ENCODE peak calls at places on chromosome 15, in ten cellular contexts. One of them, this sample, is unnamed.

GRCh38 chr15:67146875-67147381 is 81.5 kb downstream of the SMAD3 start:
- DNase-seq in BE2C: no peak
- DNase-seq in cardiac muscle cell: no peak
- DNase-seq in GM12865: no peak
- DNase-seq in endothelial cell of umbilical vein: peak
- DNase-seq in fibroblast of villous mesenchyme: peak
- DNase-seq in cardiac fibroblast: peak
- DNase-seq in heart left ventricle: peak
- DNase-seq in fibroblast of pulmonary artery: peak
- DNase-seq in body of pancreas: no peak
- DNase-seq in this sample: peak

GRCh38 chr15:93141373-93141790 is 52.4 kb upstream of the RGMA start:
- DNase-seq in BE2C: no peak
- DNase-seq in cardiac muscle cell: no peak
- DNase-seq in GM12865: peak
- DNase-seq in endothelial cell of umbilical vein: no peak
- DNase-seq in fibroblast of villous mesenchyme: no peak
- DNase-seq in cardiac fibroblast: no peak
- DNase-seq in heart left ventricle: no peak
- DNase-seq in fibroblast of pulmonary artery: no peak
- DNase-seq in body of pancreas: no peak
- DNase-seq in this sample: no peak

GRCh38 chr15:25329685-25330084 is 109.1 kb downstream of the UBE3A start:
- DNase-seq in BE2C: no peak
- DNase-seq in cardiac muscle cell: no peak
- DNase-seq in GM12865: no peak
- DNase-seq in endothelial cell of umbilical vein: no peak
- DNase-seq in fibroblast of villous mesenchyme: no peak
- DNase-seq in cardiac fibroblast: no peak
- DNase-seq in heart left ventricle: no peak
- DNase-seq in fibroblast of pulmonary artery: no peak
- DNase-seq in body of pancreas: no peak
- DNase-seq in this sample: no peak

GRCh38 chr15:90184119-90184785 is 16.9 kb upstream of the SEMA4B start:
- DNase-seq in BE2C: no peak
- DNase-seq in cardiac muscle cell: peak
- DNase-seq in GM12865: peak
- DNase-seq in endothelial cell of umbilical vein: no peak
- DNase-seq in fibroblast of villous mesenchyme: peak
- DNase-seq in cardiac fibroblast: peak
- DNase-seq in heart left ventricle: peak
- DNase-seq in fibroblast of pulmonary artery: peak
- DNase-seq in body of pancreas: peak
- DNase-seq in this sample: peak

GRCh38 chr15:62950455-62950854 is 92.1 kb upstream of the TPM1 start:
- DNase-seq in BE2C: no peak
- DNase-seq in cardiac muscle cell: no peak
- DNase-seq in GM12865: no peak
- DNase-seq in endothelial cell of umbilical vein: no peak
- DNase-seq in fibroblast of villous mesenchyme: no peak
- DNase-seq in cardiac fibroblast: no peak
- DNase-seq in heart left ventricle: no peak
- DNase-seq in fibroblast of pulmonary artery: no peak
- DNase-seq in body of pancreas: no peak
- DNase-seq in this sample: no peak

GRCh38 chr15:39213385-39213840 is 367.5 kb upstream of the THBS1 start:
- DNase-seq in BE2C: no peak
- DNase-seq in cardiac muscle cell: peak
- DNase-seq in GM12865: no peak
- DNase-seq in endothelial cell of umbilical vein: no peak
- DNase-seq in fibroblast of villous mesenchyme: peak
- DNase-seq in cardiac fibroblast: peak
- DNase-seq in heart left ventricle: peak
- DNase-seq in fibroblast of pulmonary artery: peak
- DNase-seq in body of pancreas: peak
- DNase-seq in this sample: peak

GRCh38 chr15:25741253-25741575 is 121.9 kb downstream of the ATP10A start:
- DNase-seq in BE2C: no peak
- DNase-seq in cardiac muscle cell: no peak
- DNase-seq in GM12865: peak
- DNase-seq in endothelial cell of umbilical vein: no peak
- DNase-seq in fibroblast of villous mesenchyme: no peak
- DNase-seq in cardiac fibroblast: no peak
- DNase-seq in heart left ventricle: no peak
- DNase-seq in fibroblast of pulmonary artery: no peak
- DNase-seq in body of pancreas: no peak
- DNase-seq in this sample: no peak

GRCh38 chr15:66774001-66774814 is 72.2 kb downstream of the SMAD6 start:
- DNase-seq in BE2C: peak
- DNase-seq in cardiac muscle cell: peak
- DNase-seq in GM12865: peak
- DNase-seq in endothelial cell of umbilical vein: peak
- DNase-seq in fibroblast of villous mesenchyme: peak
- DNase-seq in cardiac fibroblast: peak
- DNase-seq in heart left ventricle: peak
- DNase-seq in fibroblast of pulmonary artery: peak
- DNase-seq in body of pancreas: peak
- DNase-seq in this sample: peak

GRCh38 chr15:68808091-68808490 is 12.6 kb downstream of the ANP32A start:
- DNase-seq in BE2C: no peak
- DNase-seq in cardiac muscle cell: no peak
- DNase-seq in GM12865: no peak
- DNase-seq in endothelial cell of umbilical vein: no peak
- DNase-seq in fibroblast of villous mesenchyme: no peak
- DNase-seq in cardiac fibroblast: no peak
- DNase-seq in heart left ventricle: no peak
- DNase-seq in fibroblast of pulmonary artery: no peak
- DNase-seq in body of pancreas: no peak
- DNase-seq in this sample: no peak

GRCh38 chr15:44075535-44075934 is 119.5 kb downstream of the FRMD5 start:
- DNase-seq in BE2C: no peak
- DNase-seq in cardiac muscle cell: no peak
- DNase-seq in GM12865: no peak
- DNase-seq in endothelial cell of umbilical vein: no peak
- DNase-seq in fibroblast of villous mesenchyme: no peak
- DNase-seq in cardiac fibroblast: peak
- DNase-seq in heart left ventricle: no peak
- DNase-seq in fibroblast of pulmonary artery: peak
- DNase-seq in body of pancreas: no peak
- DNase-seq in this sample: no peak

GRCh38 chr15:90585863-90586262 is 56.1 kb downstream of the CRTC3 start:
- DNase-seq in BE2C: no peak
- DNase-seq in cardiac muscle cell: no peak
- DNase-seq in GM12865: no peak
- DNase-seq in endothelial cell of umbilical vein: no peak
- DNase-seq in fibroblast of villous mesenchyme: peak
- DNase-seq in cardiac fibroblast: peak
- DNase-seq in heart left ventricle: no peak
- DNase-seq in fibroblast of pulmonary artery: peak
- DNase-seq in body of pancreas: no peak
- DNase-seq in this sample: peak

GRCh38 chr15:90749754-90750153 is 32.6 kb downstream of the BLM start:
- DNase-seq in BE2C: no peak
- DNase-seq in cardiac muscle cell: no peak
- DNase-seq in GM12865: peak
- DNase-seq in endothelial cell of umbilical vein: no peak
- DNase-seq in fibroblast of villous mesenchyme: no peak
- DNase-seq in cardiac fibroblast: no peak
- DNase-seq in heart left ventricle: no peak
- DNase-seq in fibroblast of pulmonary artery: no peak
- DNase-seq in body of pancreas: no peak
- DNase-seq in this sample: no peak

DNA sequence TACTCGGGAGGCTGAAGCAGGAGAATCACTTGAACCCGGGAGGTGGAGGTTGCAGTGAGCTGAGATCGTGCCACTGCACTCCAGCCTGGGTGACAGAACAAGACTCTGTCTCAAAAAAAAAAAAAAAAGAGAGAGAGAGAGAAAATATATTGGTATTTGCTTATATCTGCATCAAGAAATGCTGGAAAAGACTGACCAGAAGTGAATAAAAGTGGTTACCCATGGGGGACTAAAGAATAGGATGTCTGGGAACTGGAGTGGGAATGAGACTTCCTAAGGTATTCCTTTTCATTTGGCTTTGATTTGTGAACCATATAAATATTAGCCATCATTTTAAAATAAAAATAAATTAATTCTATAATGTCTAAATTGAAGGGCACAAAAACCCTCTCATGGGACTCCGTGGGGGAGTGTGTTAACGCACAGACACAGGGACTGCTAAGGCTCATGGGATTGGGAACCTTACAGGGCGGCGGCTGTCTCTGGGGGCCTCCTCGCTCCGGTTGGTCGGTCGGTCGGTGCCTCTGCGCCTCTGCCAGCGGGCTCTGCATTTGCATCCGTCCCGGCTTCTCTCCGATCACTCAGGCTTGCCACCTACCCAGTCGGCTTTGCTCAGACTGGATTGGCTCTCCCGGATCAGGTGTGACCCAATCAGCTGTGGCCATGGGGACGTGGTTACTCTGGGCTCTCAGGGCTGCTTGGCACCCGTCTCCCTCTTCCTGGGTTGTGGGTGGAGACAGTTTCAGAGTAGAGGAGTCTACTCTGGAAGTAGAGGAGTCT is 12.7 kb upstream of the TSPAN3 start:
- DNase-seq in BE2C: peak
- DNase-seq in cardiac muscle cell: peak
- DNase-seq in GM12865: peak
- DNase-seq in endothelial cell of umbilical vein: peak
- DNase-seq in fibroblast of villous mesenchyme: peak
- DNase-seq in cardiac fibroblast: peak
- DNase-seq in heart left ventricle: peak
- DNase-seq in fibroblast of pulmonary artery: peak
- DNase-seq in body of pancreas: peak
- DNase-seq in this sample: no peak
- H3K4me3 ChIP-seq in BE2C: peak
- H3K4me3 ChIP-seq in cardiac muscle cell: peak
- H3K4me3 ChIP-seq in GM12865: peak
- H3K4me3 ChIP-seq in endothelial cell of umbilical vein: peak
- H3K4me3 ChIP-seq in fibroblast of villous mesenchyme: peak
- H3K4me3 ChIP-seq in cardiac fibroblast: peak
- H3K4me3 ChIP-seq in heart left ventricle: peak
- H3K4me3 ChIP-seq in fibroblast of pulmonary artery: peak
- H3K4me3 ChIP-seq in body of pancreas: no peak
- H3K4me3 ChIP-seq in this sample: no peak

GRCh38 chr15:35139822-35140221 is 54.7 kb upstream of the NANOGP8 start:
- DNase-seq in BE2C: no peak
- DNase-seq in cardiac muscle cell: no peak
- DNase-seq in GM12865: no peak
- DNase-seq in endothelial cell of umbilical vein: no peak
- DNase-seq in fibroblast of villous mesenchyme: no peak
- DNase-seq in cardiac fibroblast: no peak
- DNase-seq in heart left ventricle: no peak
- DNase-seq in fibroblast of pulmonary artery: no peak
- DNase-seq in body of pancreas: no peak
- DNase-seq in this sample: no peak
- TF ChIP-seq CTCF in BE2C: no peak
- TF ChIP-seq CTCF in cardiac muscle cell: no peak
- TF ChIP-seq CTCF in GM12865: no peak
- TF ChIP-seq CTCF in endothelial cell of umbilical vein: no peak
- TF ChIP-seq CTCF in fibroblast of villous mesenchyme: no peak
- TF ChIP-seq CTCF in cardiac fibroblast: no peak
- TF ChIP-seq CTCF in heart left ventricle: no peak
- TF ChIP-seq CTCF in fibroblast of pulmonary artery: no peak
- TF ChIP-seq CTCF in body of pancreas: no peak
- TF ChIP-seq CTCF in this sample: no peak

GRCh38 chr15:51735211-51735610 is 2.2 kb downstream of the LYSMD2 start:
- DNase-seq in BE2C: peak
- DNase-seq in cardiac muscle cell: no peak
- DNase-seq in GM12865: peak
- DNase-seq in endothelial cell of umbilical vein: no peak
- DNase-seq in fibroblast of villous mesenchyme: no peak
- DNase-seq in cardiac fibroblast: no peak
- DNase-seq in heart left ventricle: no peak
- DNase-seq in fibroblast of pulmonary artery: no peak
- DNase-seq in body of pancreas: no peak
- DNase-seq in this sample: no peak
- H3K4me3 ChIP-seq in BE2C: peak
- H3K4me3 ChIP-seq in cardiac muscle cell: no peak
- H3K4me3 ChIP-seq in GM12865: peak
- H3K4me3 ChIP-seq in endothelial cell of umbilical vein: no peak
- H3K4me3 ChIP-seq in fibroblast of villous mesenchyme: no peak
- H3K4me3 ChIP-seq in cardiac fibroblast: no peak
- H3K4me3 ChIP-seq in heart left ventricle: no peak
- H3K4me3 ChIP-seq in fibroblast of pulmonary artery: no peak
- H3K4me3 ChIP-seq in body of pancreas: no peak
- H3K4me3 ChIP-seq in this sample: no peak

GRCh38 chr15:23578521-23579150 is 13.2 kb downstream of the MKRN3 start:
- DNase-seq in BE2C: no peak
- DNase-seq in cardiac muscle cell: no peak
- DNase-seq in GM12865: no peak
- DNase-seq in endothelial cell of umbilical vein: no peak
- DNase-seq in fibroblast of villous mesenchyme: no peak
- DNase-seq in cardiac fibroblast: no peak
- DNase-seq in heart left ventricle: no peak
- DNase-seq in fibroblast of pulmonary artery: no peak
- DNase-seq in body of pancreas: no peak
- DNase-seq in this sample: no peak

GRCh38 chr15:23576034-23576433 is 10.6 kb downstream of the MKRN3 start:
- DNase-seq in BE2C: no peak
- DNase-seq in cardiac muscle cell: no peak
- DNase-seq in GM12865: no peak
- DNase-seq in endothelial cell of umbilical vein: no peak
- DNase-seq in fibroblast of villous mesenchyme: no peak
- DNase-seq in cardiac fibroblast: no peak
- DNase-seq in heart left ventricle: no peak
- DNase-seq in fibroblast of pulmonary artery: no peak
- DNase-seq in body of pancreas: no peak
- DNase-seq in this sample: no peak

GRCh38 chr15:23572844-23573243 is 7.4 kb downstream of the MKRN3 start:
- DNase-seq in BE2C: no peak
- DNase-seq in cardiac muscle cell: no peak
- DNase-seq in GM12865: no peak
- DNase-seq in endothelial cell of umbilical vein: no peak
- DNase-seq in fibroblast of villous mesenchyme: no peak
- DNase-seq in cardiac fibroblast: no peak
- DNase-seq in heart left ventricle: no peak
- DNase-seq in fibroblast of pulmonary artery: no peak
- DNase-seq in body of pancreas: no peak
- DNase-seq in this sample: no peak

GRCh38 chr15:23570466-23570865 is 5.0 kb downstream of the MKRN3 start:
- DNase-seq in BE2C: no peak
- DNase-seq in cardiac muscle cell: no peak
- DNase-seq in GM12865: no peak
- DNase-seq in endothelial cell of umbilical vein: no peak
- DNase-seq in fibroblast of villous mesenchyme: no peak
- DNase-seq in cardiac fibroblast: no peak
- DNase-seq in heart left ventricle: no peak
- DNase-seq in fibroblast of pulmonary artery: peak
- DNase-seq in body of pancreas: no peak
- DNase-seq in this sample: no peak

DNA sequence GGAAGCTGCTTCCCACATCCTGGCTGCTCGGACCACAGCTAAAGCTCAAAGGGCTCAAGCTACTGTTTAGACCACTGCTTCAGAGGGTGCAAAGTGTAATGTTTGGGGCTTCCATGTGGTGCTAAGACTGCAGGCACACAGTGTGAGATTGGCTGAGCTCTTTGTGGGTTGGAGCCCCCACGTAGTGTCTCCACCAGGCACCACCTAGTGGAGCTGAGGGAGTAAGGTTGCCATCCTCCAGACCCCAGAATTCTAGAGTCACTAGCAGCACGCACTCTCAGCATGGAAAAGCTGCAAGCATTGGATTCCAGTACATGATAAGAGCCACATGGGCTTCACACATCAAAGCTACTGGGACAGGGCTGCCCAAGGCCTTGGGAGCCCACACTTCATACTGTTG is 9.3 kb downstream of the MKRN3 start:
- DNase-seq in BE2C: no peak
- DNase-seq in cardiac muscle cell: no peak
- DNase-seq in GM12865: no peak
- DNase-seq in endothelial cell of umbilical vein: no peak
- DNase-seq in fibroblast of villous mesenchyme: no peak
- DNase-seq in cardiac fibroblast: no peak
- DNase-seq in heart left ventricle: no peak
- DNase-seq in fibroblast of pulmonary artery: no peak
- DNase-seq in body of pancreas: no peak
- DNase-seq in this sample: no peak
- TF ChIP-seq CTCF in BE2C: no peak
- TF ChIP-seq CTCF in cardiac muscle cell: no peak
- TF ChIP-seq CTCF in GM12865: no peak
- TF ChIP-seq CTCF in endothelial cell of umbilical vein: no peak
- TF ChIP-seq CTCF in fibroblast of villous mesenchyme: no peak
- TF ChIP-seq CTCF in cardiac fibroblast: no peak
- TF ChIP-seq CTCF in heart left ventricle: no peak
- TF ChIP-seq CTCF in fibroblast of pulmonary artery: no peak
- TF ChIP-seq CTCF in body of pancreas: no peak
- TF ChIP-seq CTCF in this sample: no peak